ENCODE peak calls at places on chromosomes 6 and 20, in four cellular contexts. H is endothelial cell, J is PC-9, M is ovary. P is an unnamed sample.
A peak's percentile ranks its signal among the peaks of the same experiment; 100 is the strongest.

GRCh38 chr20:36881888-36882287 is 6.0 kb downstream of the TLDC2 start:
- DNase-seq in H (no peak), J (no peak), M (no peak), P (no peak)

GRCh38 chr6:117568247-117568646 is 34.1 kb downstream of the GOPC start:
- DNase-seq in H (no peak), J (no peak), M (no peak), P (no peak)

GRCh38 chr6:110597754-110598153 is 121.3 kb upstream of the SLC22A16 start:
- DNase-seq in H (no peak), J (no peak), M (no peak), P (no peak)

GRCh38 chr6:76441850-76442249 is 369.4 kb upstream of the IMPG1 start:
- DNase-seq in H (no peak), J (no peak), M (no peak), P (no peak)

GRCh38 chr6:24686408-24686807 is 19.5 kb downstream of the ACOT13 start:
- DNase-seq in H (no peak), J (no peak), M (no peak), P (no peak)

GRCh38 chr6:44150317-44150917 is 8.2 kb upstream of the CAPN11 start:
- DNase-seq in H (no peak), J (no peak), M (no peak), P (no peak)

GRCh38 chr20:57272883-57273282 is 6.4 kb upstream of the BMP7 start:
- DNase-seq in H (no peak), J (no peak), M (no peak), P (no peak)

GRCh38 chr6:83867527-83868161 is 8.2 kb downstream of the CYB5R4 start:
- DNase-seq in H (no peak), J (peak; percentile 74), M (no peak), P (peak; percentile 3)

GRCh38 chr6:154995241-154996162 is at the start of gene TIAM2:
- DNase-seq in H (peak; percentile 45), J (no peak), M (peak; percentile 17), P (peak; percentile 44)
- TF ChIP-seq CTCF in H (no peak), J (no peak), M (no peak), P (no peak)

GRCh38 chr6:134101479-134101878 is 49.1 kb upstream of the SLC2A12 start:
- DNase-seq in H (no peak), J (no peak), M (no peak), P (no peak)

GRCh38 chr6:134103004-134103403 is 50.6 kb upstream of the SLC2A12 start:
- DNase-seq in H (no peak), J (no peak), M (no peak), P (no peak)

GRCh38 chr6:134111062-134111677 is 58.7 kb upstream of the SLC2A12 start:
- DNase-seq in H (peak; percentile 34), J (peak; percentile 59), M (no peak), P (no peak)

GRCh38 chr6:134105903-134106302 is 53.5 kb upstream of the SLC2A12 start:
- DNase-seq in H (no peak), J (peak; percentile 56), M (no peak), P (no peak)

DNA sequence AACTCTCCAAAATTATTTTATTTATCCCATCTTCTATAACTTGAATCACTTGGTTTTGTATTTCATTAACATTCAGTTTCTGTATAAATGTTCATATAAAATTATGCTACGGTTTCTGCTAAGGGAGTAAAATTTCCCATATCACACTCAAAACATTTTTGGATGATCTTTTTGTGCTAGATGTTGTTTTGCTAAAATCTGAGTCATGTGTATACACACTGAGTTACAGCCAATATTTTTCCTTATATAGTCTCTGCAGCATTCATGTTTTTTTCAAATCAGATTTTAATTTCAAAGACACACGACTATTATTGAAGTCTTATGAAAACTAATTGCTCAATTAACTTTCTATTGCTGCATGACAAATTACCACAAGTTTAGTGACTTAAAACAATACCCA is 54.3 kb upstream of the SLC2A12 start:
- DNase-seq in H (no peak), J (no peak), M (no peak), P (no peak)
- TF ChIP-seq CTCF in H (no peak), J (no peak), M (no peak), P (no peak)

DNA sequence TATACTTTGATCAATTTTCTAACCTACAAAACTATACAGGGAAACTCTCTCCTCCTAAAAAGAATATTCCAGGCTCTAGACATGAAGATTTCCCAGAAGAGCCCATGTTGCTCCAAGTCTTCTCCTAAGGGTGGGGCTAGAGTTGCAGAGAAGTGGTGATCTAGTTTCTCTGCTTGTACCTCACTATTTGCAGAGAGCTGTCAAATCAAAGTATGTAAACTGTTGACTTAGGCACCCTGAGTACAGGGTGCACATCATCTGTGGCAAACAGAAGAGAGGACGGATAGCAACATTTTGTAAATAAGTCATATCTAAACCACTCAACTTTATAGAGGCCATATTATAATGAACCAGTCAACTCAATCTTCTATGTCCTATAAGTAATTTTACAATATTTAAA is 250.1 kb downstream of the KHDRBS2 start:
- DNase-seq in H (no peak), J (no peak), M (no peak), P (no peak)
- TF ChIP-seq CTCF in H (no peak), J (no peak), M (no peak), P (no peak)

GRCh38 chr20:598133-598881 is 11.8 kb downstream of the TCF15 start:
- DNase-seq in H (no peak), J (no peak), M (no peak), P (no peak)
- TF ChIP-seq CTCF in H (no peak), J (no peak), M (no peak), P (no peak)

GRCh38 chr20:38725458-38725958 is 1.2 kb downstream of the SLC32A1 start:
- DNase-seq in H (no peak), J (no peak), M (no peak), P (no peak)

GRCh38 chr20:38727602-38728236 is 3.4 kb downstream of the SLC32A1 start:
- DNase-seq in H (no peak), J (no peak), M (no peak), P (no peak)

GRCh38 chr20:38726849-38727601 is 2.7 kb downstream of the SLC32A1 start:
- DNase-seq in H (peak; percentile 94), J (no peak), M (no peak), P (peak; percentile 83)

GRCh38 chr20:38724603-38725457 is 544 bp downstream of the SLC32A1 start:
- DNase-seq in H (peak; percentile 52), J (no peak), M (no peak), P (no peak)

GRCh38 chr20:38725959-38726848 is 1.9 kb downstream of the SLC32A1 start:
- DNase-seq in H (peak; percentile 92), J (no peak), M (no peak), P (peak; percentile 77)
- TF ChIP-seq CTCF in H (peak; percentile 51), J (peak; percentile 61), M (no peak), P (peak; percentile 58)

DNA sequence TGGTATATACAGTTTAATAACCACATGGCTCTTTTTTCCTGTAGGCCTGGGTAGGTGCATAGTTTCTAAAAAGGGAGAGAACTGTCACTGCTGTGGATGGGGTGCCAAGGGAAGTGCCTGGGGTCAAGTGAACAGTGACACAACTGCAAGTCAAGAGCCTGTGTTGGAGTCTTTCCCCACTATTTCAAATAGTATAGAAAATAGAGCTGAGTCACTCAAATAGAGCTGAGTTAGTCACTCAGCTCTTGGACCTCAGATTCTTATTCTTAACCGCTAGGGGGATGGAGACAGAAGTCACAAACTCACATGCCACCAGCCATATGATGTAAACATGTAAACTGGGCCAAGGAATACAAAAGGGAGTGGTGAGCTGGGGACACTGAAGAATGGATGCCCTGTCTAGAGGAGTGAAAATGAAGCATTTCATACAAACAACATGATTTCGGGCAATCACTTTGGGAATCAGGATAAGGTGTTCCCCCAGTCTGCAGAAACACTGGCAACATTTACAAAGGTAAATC is 2.1 kb downstream of the NQO2 start:
- DNase-seq in H (no peak), J (peak; percentile 71), M (no peak), P (no peak)
- TF ChIP-seq CTCF in H (peak; percentile 69), J (peak; percentile 67), M (no peak), P (peak; percentile 70)

GRCh38 chr6:4009486-4009885 is 69.5 kb downstream of the FAM217A start:
- DNase-seq in H (no peak), J (no peak), M (no peak), P (no peak)

GRCh38 chr6:4004249-4004648 is 74.7 kb downstream of the FAM217A start:
- DNase-seq in H (no peak), J (no peak), M (no peak), P (no peak)

GRCh38 chr6:4010035-4010434 is 68.9 kb downstream of the FAM217A start:
- DNase-seq in H (no peak), J (no peak), M (no peak), P (no peak)

GRCh38 chr6:4010682-4011081 is 68.3 kb downstream of the FAM217A start:
- DNase-seq in H (no peak), J (no peak), M (no peak), P (no peak)

GRCh38 chr6:4008324-4009047 is 70.5 kb downstream of the FAM217A start:
- DNase-seq in H (no peak), J (peak; percentile 75), M (no peak), P (no peak)
- TF ChIP-seq CTCF in H (peak; percentile 25), J (peak; percentile 70), M (peak; percentile 60), P (peak; percentile 73)

GRCh38 chr20:40961686-40962640 is 66.7 kb upstream of the TOP1 start:
- DNase-seq in H (no peak), J (no peak), M (no peak), P (no peak)
- TF ChIP-seq CTCF in H (no peak), J (no peak), M (no peak), P (no peak)

GRCh38 chr20:258963-259362 is 1.4 kb downstream of the DEFB132 start:
- DNase-seq in H (no peak), J (no peak), M (no peak), P (no peak)
- TF ChIP-seq CTCF in H (no peak), J (no peak), M (no peak), P (no peak)

P was measured in neural crest cell.